ENCODE peak calls at places on chromosome 3, in six cellular contexts. N, D, L, E, J and C are unnamed samples.

GRCh38 chr3:157231071-157231470 is 71.1 kb upstream of the CCNL1 start:
- DNase-seq in N (no peak), D (peak; percentile 75), L (no peak), E (no peak), J (peak; percentile 86), C (peak; percentile 53)

GRCh38 chr3:14517601-14518431 is 22.3 kb downstream of the GRIP2 start:
- DNase-seq in N (no peak), D (no peak), L (no peak), E (no peak), J (no peak), C (no peak)

GRCh38 chr3:39104961-39105686 is 2.3 kb downstream of the GORASP1 start:
- DNase-seq in N (no peak), D (no peak), L (no peak), E (no peak), J (no peak), C (no peak)

GRCh38 chr3:115381573-115381912 is 234.5 kb upstream of the ZBTB20 start:
- DNase-seq in N (no peak), D (no peak), L (no peak), E (no peak), J (no peak), C (no peak)

GRCh38 chr3:148950806-148951205 is 40.5 kb upstream of the GYG1 start:
- DNase-seq in N (no peak), D (peak; percentile 21), L (no peak), E (no peak), J (no peak), C (no peak)

GRCh38 chr3:134860141-134860540 is 65.1 kb downstream of the EPHB1 start:
- DNase-seq in N (no peak), D (no peak), L (no peak), E (no peak), J (no peak), C (no peak)

GRCh38 chr3:150216041-150216811 is 191.9 kb upstream of the TSC22D2 start:
- DNase-seq in N (peak; percentile 73), D (peak; percentile 61), L (no peak), E (peak; percentile 43), J (peak; percentile 84), C (peak; percentile 84)

GRCh38 chr3:58562498-58562897 is 14.7 kb downstream of the FAM107A start:
- DNase-seq in N (no peak), D (no peak), L (no peak), E (no peak), J (no peak), C (no peak)

GRCh38 chr3:152183473-152183872 is 85.3 kb upstream of the MBNL1 start:
- DNase-seq in N (peak; percentile 63), D (peak; percentile 44), L (no peak), E (peak; percentile 15), J (no peak), C (peak; percentile 19)

GRCh38 chr3:169430687-169431404 is 232.7 kb downstream of the MECOM start:
- DNase-seq in N (no peak), D (peak; percentile 19), L (no peak), E (no peak), J (no peak), C (no peak)

GRCh38 chr3:46075816-46076215 is 48.5 kb upstream of the XCR1 start:
- DNase-seq in N (no peak), D (no peak), L (no peak), E (no peak), J (no peak), C (no peak)

GRCh38 chr3:46071222-46071621 is 43.9 kb upstream of the XCR1 start:
- DNase-seq in N (no peak), D (no peak), L (no peak), E (no peak), J (no peak), C (no peak)

GRCh38 chr3:46080124-46080991 is 53.1 kb upstream of the XCR1 start:
- DNase-seq in N (no peak), D (no peak), L (no peak), E (no peak), J (no peak), C (peak; percentile 61)

GRCh38 chr3:46078712-46079400 is 51.6 kb upstream of the XCR1 start:
- DNase-seq in N (peak; percentile 97), D (peak; percentile 93), L (peak; percentile 87), E (peak; percentile 91), J (peak; percentile 88), C (peak; percentile 96)

GRCh38 chr3:46076606-46077005 is 49.3 kb upstream of the XCR1 start:
- DNase-seq in N (no peak), D (peak; percentile 13), L (no peak), E (no peak), J (no peak), C (peak; percentile 31)
- TF ChIP-seq CTCF in N (peak; percentile 38), D (peak; percentile 45), L (no peak), E (no peak), J (peak; percentile 33), C (peak; percentile 14)

DNA sequence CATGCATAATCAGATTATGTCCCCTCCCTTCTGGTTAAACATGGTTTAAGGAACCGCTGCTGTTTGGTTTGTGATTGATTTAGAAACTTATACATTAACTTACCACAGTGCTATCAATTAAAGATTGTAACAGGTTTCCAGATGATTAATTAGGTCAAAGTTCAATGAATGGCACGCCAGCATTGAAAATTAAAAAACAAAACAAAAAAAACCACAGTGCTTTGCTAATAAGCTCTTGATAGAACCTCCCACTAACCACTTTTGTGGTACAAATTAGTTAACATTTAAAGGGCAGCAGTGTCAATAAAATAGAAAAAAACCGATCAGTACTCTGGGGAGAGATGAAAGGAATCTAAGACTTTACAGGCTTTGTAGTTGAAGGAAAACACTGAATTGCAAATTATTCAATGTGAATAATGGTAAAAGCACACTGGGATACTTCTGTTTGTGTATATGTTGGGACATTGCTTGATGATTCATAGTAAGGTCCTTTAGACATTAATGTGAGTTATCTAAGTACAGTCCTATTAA is 7.6 kb upstream of the C3orf38 start:
- DNase-seq in N (no peak), D (peak; percentile 73), L (no peak), E (no peak), J (peak; percentile 47), C (peak; percentile 52)
- H3K4me3 ChIP-seq in N (no peak overlapping the region), D (no peak overlapping the region), L (no peak overlapping the region), E (no peak overlapping the region), J (no peak overlapping the region), C (no peak overlapping the region)

DNA sequence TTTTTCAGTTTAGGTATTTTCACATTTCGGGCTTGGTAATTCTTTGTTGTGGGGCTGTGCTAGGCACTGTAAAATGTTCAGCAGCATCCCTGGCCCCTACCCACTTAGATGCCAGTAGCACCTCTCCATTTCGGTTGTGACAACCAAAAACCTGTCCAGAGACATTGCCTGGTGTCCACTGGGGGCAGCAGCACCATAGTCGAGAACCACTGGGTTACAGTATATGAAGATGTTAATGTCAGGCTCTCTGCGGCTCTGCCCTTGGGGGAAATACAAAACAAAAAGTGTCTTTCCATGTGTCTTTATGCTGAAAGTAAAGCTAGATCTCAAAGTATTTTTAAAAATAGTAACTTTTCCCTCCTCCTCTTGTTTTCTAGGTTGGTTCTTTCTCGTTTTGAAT is 177.2 kb downstream of the ITPR1 start:
- DNase-seq in N (peak; percentile 25), D (no peak), L (no peak), E (no peak), J (no peak), C (no peak)
- TF ChIP-seq CTCF in N (peak; percentile 41), D (peak; percentile 33), L (peak; percentile 7), E (no peak), J (peak; percentile 41), C (peak; percentile 41)

GRCh38 chr3:182683335-182684257 is 109.7 kb upstream of the ATP11B start:
- DNase-seq in N (peak; percentile 82), D (peak; percentile 68), L (no peak), E (peak; percentile 29), J (peak; percentile 62), C (peak; percentile 44)

GRCh38 chr3:182686033-182686886 is 107.0 kb upstream of the ATP11B start:
- DNase-seq in N (no peak), D (no peak), L (no peak), E (no peak), J (no peak), C (no peak)

DNA sequence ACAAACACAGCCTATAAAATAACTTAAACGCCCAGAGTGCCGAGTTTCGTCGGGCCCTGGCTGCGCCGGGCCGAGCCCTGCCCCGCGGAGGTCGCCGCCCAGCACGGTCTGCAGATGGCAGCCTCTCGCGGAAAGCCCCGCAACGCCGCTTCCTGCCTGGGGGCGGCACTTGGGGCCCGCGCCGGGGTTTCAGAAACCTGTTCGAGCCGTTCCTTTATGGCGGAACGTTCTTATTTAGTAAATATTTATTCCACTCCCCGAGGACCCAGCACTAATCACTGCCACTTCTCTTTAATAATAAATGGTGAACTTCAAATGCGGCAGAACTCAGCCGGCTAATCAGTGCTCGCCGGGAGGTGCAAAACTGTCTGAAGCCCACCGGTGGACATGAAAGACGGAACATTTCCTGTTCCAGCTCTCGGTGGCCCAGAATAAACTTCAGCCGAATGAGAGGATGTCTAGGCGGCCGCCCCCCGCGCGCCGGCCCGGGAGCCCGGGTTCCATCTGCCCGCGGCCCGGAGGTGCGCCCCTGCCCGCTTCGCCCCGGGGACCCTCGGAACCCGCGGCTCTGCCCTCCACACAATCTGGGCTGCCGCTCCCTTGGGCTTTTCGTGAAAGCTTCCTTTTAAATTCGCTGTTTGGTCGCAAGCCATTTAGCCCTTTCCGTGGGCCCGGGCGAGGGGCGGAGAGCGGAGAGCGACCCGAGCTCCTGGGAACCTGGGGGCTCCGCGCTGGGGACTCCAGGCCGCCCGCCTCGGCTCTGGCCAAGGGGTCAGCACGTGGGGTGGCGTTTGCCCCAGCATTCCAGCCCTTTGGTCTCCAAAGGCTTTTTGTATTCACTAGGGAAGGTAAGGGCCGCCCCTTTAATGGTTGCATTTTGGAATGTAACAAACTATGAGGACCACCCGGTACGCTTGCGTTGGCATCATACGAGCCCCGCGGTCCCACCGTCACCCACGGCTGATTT is 110.8 kb upstream of the ATP11B start:
- DNase-seq in N (peak; percentile 72), D (peak; percentile 10), L (peak; percentile 54), E (peak; percentile 18), J (peak; percentile 21), C (peak; percentile 12)
- H3K4me3 ChIP-seq in N (peak overlapping the region; percentile 34), D (peak overlapping the region; percentile 41), L (peak overlapping the region; percentile 50), E (peak overlapping the region; percentile 47), J (peak overlapping the region; percentile 60), C (peak overlapping the region; percentile 61)

GRCh38 chr3:51100543-51100851 is 284.6 kb upstream of the MANF start:
- DNase-seq in N (no peak), D (no peak), L (no peak), E (no peak), J (no peak), C (no peak)

DNA sequence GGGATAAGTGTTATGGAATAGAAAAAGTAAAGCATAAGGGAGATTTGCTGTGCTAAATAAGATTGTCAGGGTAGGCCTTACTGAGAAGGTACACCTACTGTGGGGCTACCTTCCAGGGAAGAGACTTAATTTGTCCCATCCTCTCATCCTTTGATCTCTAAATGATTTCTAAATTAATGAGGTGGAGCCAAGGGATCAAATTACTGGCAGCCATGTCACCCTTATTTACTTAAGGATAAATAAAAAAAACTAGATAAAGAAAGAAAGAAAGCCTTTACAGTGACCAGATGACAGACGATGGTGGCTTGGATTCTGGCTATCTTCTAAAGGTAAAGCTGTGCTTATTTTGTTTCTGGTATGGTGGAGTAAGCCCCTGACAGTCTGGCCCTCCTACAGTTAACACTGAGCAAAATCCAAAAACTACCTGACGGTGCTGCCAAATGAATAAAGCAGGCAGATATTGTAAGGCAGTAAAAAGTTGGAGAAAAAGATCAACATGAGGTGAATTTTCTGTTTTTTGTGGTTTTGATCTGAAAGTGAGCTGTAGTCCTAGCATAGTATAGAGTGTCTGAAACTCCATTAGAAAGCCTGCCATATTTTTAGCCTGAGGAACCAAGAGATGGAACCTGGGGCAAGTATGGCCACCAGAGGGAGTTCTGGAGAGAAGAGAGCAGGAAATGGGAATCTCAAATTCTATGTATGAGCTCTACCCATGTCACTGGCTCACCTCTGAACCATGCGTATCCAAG is 285.1 kb upstream of the MANF start:
- DNase-seq in N (peak; percentile 78), D (peak; percentile 47), L (no peak), E (no peak), J (peak; percentile 61), C (peak; percentile 63)
- TF ChIP-seq CTCF in N (peak; percentile 82), D (peak; percentile 80), L (peak; percentile 70), E (no peak), J (peak; percentile 95), C (peak; percentile 85)